ENCODE peak calls at places on chromosomes 16 and 17, in five cellular contexts. A is mucosa of descending colon, B is mesothelial cell of epicardium, U is A172, F is NCI-H187 treated with DMSO at 0.1 percent for 48 hours. Z is an unnamed sample.

GRCh38 chr16:73713817-73714495 is 582.7 kb upstream of the PSMD7 start:
- DNase-seq in F (no peak), U (peak), B (no peak), A (peak), Z (peak)

GRCh38 chr16:12588510-12588909 is 215.2 kb downstream of the CPPED1 start:
- DNase-seq in A (no peak), B (no peak), F (no peak), U (no peak), Z (no peak)

GRCh38 chr17:60802377-60802776 is 124.7 kb downstream of the BCAS3 start:
- DNase-seq in B (no peak), A (no peak), U (no peak), F (no peak), Z (no peak)

GRCh38 chr16:85202631-85203461 is 90.6 kb upstream of the CIBAR2 start:
- DNase-seq in U (no peak), B (no peak), F (no peak), A (peak), Z (no peak)

GRCh38 chr17:75983501-75984181 is 4.6 kb downstream of the TEN1 start:
- DNase-seq in F (no peak), A (no peak), B (no peak), U (no peak), Z (peak)

GRCh38 chr17:82201498-82201910 is 11.1 kb downstream of the CCDC57 start:
- DNase-seq in F (no peak), A (no peak), B (no peak), U (no peak), Z (no peak)

GRCh38 chr16:84181144-84181915 is 5.5 kb downstream of the TAF1C start:
- DNase-seq in A (no peak), U (no peak), B (no peak), F (no peak), Z (no peak)

GRCh38 chr17:4342535-4342934 is 23.9 kb downstream of the UBE2G1 start:
- DNase-seq in A (no peak), F (no peak), U (no peak), B (no peak), Z (peak)

GRCh38 chr16:86387461-86388440 is 122.6 kb upstream of the FOXF1 start:
- DNase-seq in U (peak), B (no peak), A (no peak), F (no peak), Z (peak)

GRCh38 chr16:28039493-28039892 is 24.0 kb downstream of the GSG1L start:
- DNase-seq in B (no peak), F (no peak), A (no peak), U (no peak), Z (no peak)

Z was measured in bronchial epithelial cell.